ENCODE peak calls at places on chromosomes 4 and X, in seven cellular contexts. One of them, this sample, is unnamed.
A peak's percentile ranks its signal among the peaks of the same experiment; 100 is the strongest.

GRCh38 chr4:42282081-42282901 is 115.0 kb upstream of the SHISA3 start:
- DNase-seq in myocyte: peak; percentile 55
- DNase-seq in dermis blood vessel endothelial cell: peak; percentile 88
- DNase-seq in esophagus squamous epithelium: no peak
- DNase-seq in RWPE1: peak; percentile 63
- DNase-seq in NAMALWA: peak; percentile 89
- DNase-seq in nephron progenitor cell: peak; percentile 58
- DNase-seq in this sample: peak; percentile 79

GRCh38 chr4:99712530-99712929 is 54.9 kb upstream of the C4orf54 start:
- DNase-seq in myocyte: no peak
- DNase-seq in dermis blood vessel endothelial cell: no peak
- DNase-seq in esophagus squamous epithelium: no peak
- DNase-seq in RWPE1: no peak
- DNase-seq in NAMALWA: no peak
- DNase-seq in nephron progenitor cell: no peak
- DNase-seq in this sample: no peak

GRCh38 chrX:78357342-78358055 is 30.1 kb upstream of the CYSLTR1 start:
- DNase-seq in myocyte: no peak
- DNase-seq in dermis blood vessel endothelial cell: no peak
- DNase-seq in esophagus squamous epithelium: no peak
- DNase-seq in RWPE1: no peak
- DNase-seq in NAMALWA: no peak
- DNase-seq in nephron progenitor cell: no peak
- DNase-seq in this sample: no peak

GRCh38 chrX:47539860-47540259 is 21.1 kb upstream of the ARAF start:
- DNase-seq in myocyte: peak; percentile 60
- DNase-seq in dermis blood vessel endothelial cell: peak; percentile 19
- DNase-seq in esophagus squamous epithelium: no peak
- DNase-seq in RWPE1: no peak
- DNase-seq in NAMALWA: no peak
- DNase-seq in nephron progenitor cell: no peak
- DNase-seq in this sample: no peak

GRCh38 chr4:7978489-7978888 is 38.8 kb upstream of the AFAP1 start:
- DNase-seq in myocyte: no peak
- DNase-seq in dermis blood vessel endothelial cell: no peak
- DNase-seq in esophagus squamous epithelium: no peak
- DNase-seq in RWPE1: peak; percentile 72
- DNase-seq in NAMALWA: no peak
- DNase-seq in nephron progenitor cell: no peak
- DNase-seq in this sample: no peak

GRCh38 chr4:26384380-26385057 is 63.7 kb downstream of the RBPJ start:
- DNase-seq in myocyte: no peak
- DNase-seq in dermis blood vessel endothelial cell: no peak
- DNase-seq in esophagus squamous epithelium: no peak
- DNase-seq in RWPE1: no peak
- DNase-seq in NAMALWA: no peak
- DNase-seq in nephron progenitor cell: no peak
- DNase-seq in this sample: no peak

GRCh38 chr4:47913328-47913727 is 1.1 kb downstream of the NFXL1 start:
- DNase-seq in myocyte: peak; percentile 16
- DNase-seq in dermis blood vessel endothelial cell: peak; percentile 14
- DNase-seq in esophagus squamous epithelium: no peak
- DNase-seq in RWPE1: peak; percentile 34
- DNase-seq in NAMALWA: no peak
- DNase-seq in nephron progenitor cell: no peak
- DNase-seq in this sample: no peak

GRCh38 chr4:54233697-54234496 is 4.8 kb downstream of the PDGFRA start:
- DNase-seq in myocyte: peak; percentile 84
- DNase-seq in dermis blood vessel endothelial cell: peak; percentile 90
- DNase-seq in esophagus squamous epithelium: no peak
- DNase-seq in RWPE1: peak; percentile 74
- DNase-seq in NAMALWA: peak; percentile 81
- DNase-seq in nephron progenitor cell: peak; percentile 86
- DNase-seq in this sample: peak; percentile 88

GRCh38 chrX:131729295-131729694 is 185.4 kb downstream of the OR13H1 start:
- DNase-seq in myocyte: no peak
- DNase-seq in dermis blood vessel endothelial cell: no peak
- DNase-seq in esophagus squamous epithelium: peak; percentile 45
- DNase-seq in RWPE1: no peak
- DNase-seq in NAMALWA: no peak
- DNase-seq in nephron progenitor cell: no peak
- DNase-seq in this sample: peak; percentile 16

GRCh38 chr4:772118-772517 is 53.8 kb downstream of the CPLX1 start:
- DNase-seq in myocyte: no peak
- DNase-seq in dermis blood vessel endothelial cell: no peak
- DNase-seq in esophagus squamous epithelium: no peak
- DNase-seq in RWPE1: no peak
- DNase-seq in NAMALWA: no peak
- DNase-seq in nephron progenitor cell: no peak
- DNase-seq in this sample: no peak

GRCh38 chrX:16999275-16999674 is 52.8 kb downstream of the REPS2 start:
- DNase-seq in myocyte: no peak
- DNase-seq in dermis blood vessel endothelial cell: peak; percentile 1
- DNase-seq in esophagus squamous epithelium: no peak
- DNase-seq in RWPE1: no peak
- DNase-seq in NAMALWA: no peak
- DNase-seq in nephron progenitor cell: no peak
- DNase-seq in this sample: no peak

GRCh38 chr4:107838763-107839162 is 14.0 kb downstream of the SGMS2 start:
- DNase-seq in myocyte: no peak
- DNase-seq in dermis blood vessel endothelial cell: peak; percentile 24
- DNase-seq in esophagus squamous epithelium: no peak
- DNase-seq in RWPE1: no peak
- DNase-seq in NAMALWA: no peak
- DNase-seq in nephron progenitor cell: no peak
- DNase-seq in this sample: no peak

GRCh38 chr4:120694973-120695372 is 227.6 kb downstream of the PRDM5 start:
- DNase-seq in myocyte: peak; percentile 50
- DNase-seq in dermis blood vessel endothelial cell: peak; percentile 64
- DNase-seq in esophagus squamous epithelium: no peak
- DNase-seq in RWPE1: peak; percentile 54
- DNase-seq in NAMALWA: no peak
- DNase-seq in nephron progenitor cell: no peak
- DNase-seq in this sample: no peak

GRCh38 chr4:109472343-109472761 is 38.7 kb downstream of the SEC24B start:
- DNase-seq in myocyte: peak; percentile 51
- DNase-seq in dermis blood vessel endothelial cell: peak; percentile 25
- DNase-seq in esophagus squamous epithelium: no peak
- DNase-seq in RWPE1: peak; percentile 32
- DNase-seq in NAMALWA: no peak
- DNase-seq in nephron progenitor cell: no peak
- DNase-seq in this sample: no peak

GRCh38 chr4:61405307-61405706 is 205.2 kb downstream of the ADGRL3 start:
- DNase-seq in myocyte: no peak
- DNase-seq in dermis blood vessel endothelial cell: no peak
- DNase-seq in esophagus squamous epithelium: no peak
- DNase-seq in RWPE1: no peak
- DNase-seq in NAMALWA: no peak
- DNase-seq in nephron progenitor cell: no peak
- DNase-seq in this sample: no peak

GRCh38 chrX:14694631-14695030 is 165.3 kb downstream of the GLRA2 start:
- DNase-seq in myocyte: no peak
- DNase-seq in dermis blood vessel endothelial cell: no peak
- DNase-seq in esophagus squamous epithelium: no peak
- DNase-seq in RWPE1: no peak
- DNase-seq in NAMALWA: no peak
- DNase-seq in nephron progenitor cell: no peak
- DNase-seq in this sample: no peak

GRCh38 chr4:96154676-96155075 is 314.8 kb downstream of the PDHA2 start:
- DNase-seq in myocyte: no peak
- DNase-seq in dermis blood vessel endothelial cell: no peak
- DNase-seq in esophagus squamous epithelium: no peak
- DNase-seq in RWPE1: no peak
- DNase-seq in NAMALWA: no peak
- DNase-seq in nephron progenitor cell: no peak
- DNase-seq in this sample: no peak

GRCh38 chr4:41052287-41052686 is 162.1 kb downstream of the APBB2 start:
- DNase-seq in myocyte: no peak
- DNase-seq in dermis blood vessel endothelial cell: no peak
- DNase-seq in esophagus squamous epithelium: no peak
- DNase-seq in RWPE1: no peak
- DNase-seq in NAMALWA: no peak
- DNase-seq in nephron progenitor cell: no peak
- DNase-seq in this sample: no peak

GRCh38 chr4:89939994-89940393 is 45.3 kb downstream of the MMRN1 start:
- DNase-seq in myocyte: peak; percentile 57
- DNase-seq in dermis blood vessel endothelial cell: peak; percentile 50
- DNase-seq in esophagus squamous epithelium: no peak
- DNase-seq in RWPE1: no peak
- DNase-seq in NAMALWA: no peak
- DNase-seq in nephron progenitor cell: no peak
- DNase-seq in this sample: peak; percentile 43

GRCh38 chr4:119564106-119564505 is 64.5 kb downstream of the PDE5A start:
- DNase-seq in myocyte: no peak
- DNase-seq in dermis blood vessel endothelial cell: no peak
- DNase-seq in esophagus squamous epithelium: no peak
- DNase-seq in RWPE1: no peak
- DNase-seq in NAMALWA: no peak
- DNase-seq in nephron progenitor cell: no peak
- DNase-seq in this sample: no peak

GRCh38 chr4:138627096-138627495 is 384.9 kb upstream of the SLC7A11 start:
- DNase-seq in myocyte: no peak
- DNase-seq in dermis blood vessel endothelial cell: no peak
- DNase-seq in esophagus squamous epithelium: no peak
- DNase-seq in RWPE1: no peak
- DNase-seq in NAMALWA: no peak
- DNase-seq in nephron progenitor cell: no peak
- DNase-seq in this sample: no peak

GRCh38 chr4:148510211-148510610 is 68.0 kb upstream of the NR3C2 start:
- DNase-seq in myocyte: no peak
- DNase-seq in dermis blood vessel endothelial cell: no peak
- DNase-seq in esophagus squamous epithelium: no peak
- DNase-seq in RWPE1: no peak
- DNase-seq in NAMALWA: no peak
- DNase-seq in nephron progenitor cell: no peak
- DNase-seq in this sample: no peak

GRCh38 chrX:71095033-71095432 is 618 bp upstream of the FOXO4 start:
- DNase-seq in myocyte: no peak
- DNase-seq in dermis blood vessel endothelial cell: no peak
- DNase-seq in esophagus squamous epithelium: no peak
- DNase-seq in RWPE1: no peak
- DNase-seq in NAMALWA: no peak
- DNase-seq in nephron progenitor cell: no peak
- DNase-seq in this sample: no peak

GRCh38 chrX:107718156-107718621 is 57.4 kb downstream of the TSC22D3 start:
- DNase-seq in myocyte: peak; percentile 84
- DNase-seq in dermis blood vessel endothelial cell: peak; percentile 84
- DNase-seq in esophagus squamous epithelium: no peak
- DNase-seq in RWPE1: peak; percentile 57
- DNase-seq in NAMALWA: peak; percentile 83
- DNase-seq in nephron progenitor cell: peak; percentile 73
- DNase-seq in this sample: peak; percentile 81

GRCh38 chrX:24026403-24026801 is 584 bp downstream of the KLHL15 start:
- DNase-seq in myocyte: peak; percentile 23
- DNase-seq in dermis blood vessel endothelial cell: peak; percentile 38
- DNase-seq in esophagus squamous epithelium: no peak
- DNase-seq in RWPE1: peak; percentile 13
- DNase-seq in NAMALWA: no peak
- DNase-seq in nephron progenitor cell: no peak
- DNase-seq in this sample: no peak

GRCh38 chr4:109945056-109945455 is 32.4 kb downstream of the EGF start:
- DNase-seq in myocyte: no peak
- DNase-seq in dermis blood vessel endothelial cell: no peak
- DNase-seq in esophagus squamous epithelium: no peak
- DNase-seq in RWPE1: peak; percentile 55
- DNase-seq in NAMALWA: no peak
- DNase-seq in nephron progenitor cell: no peak
- DNase-seq in this sample: no peak

GRCh38 chr4:84897516-84897915 is 69.0 kb downstream of the WDFY3 start:
- DNase-seq in myocyte: no peak
- DNase-seq in dermis blood vessel endothelial cell: no peak
- DNase-seq in esophagus squamous epithelium: no peak
- DNase-seq in RWPE1: no peak
- DNase-seq in NAMALWA: no peak
- DNase-seq in nephron progenitor cell: no peak
- DNase-seq in this sample: no peak

GRCh38 chr4:53240573-53240972 is 125.3 kb downstream of the SCFD2 start:
- DNase-seq in myocyte: no peak
- DNase-seq in dermis blood vessel endothelial cell: no peak
- DNase-seq in esophagus squamous epithelium: no peak
- DNase-seq in RWPE1: no peak
- DNase-seq in NAMALWA: no peak
- DNase-seq in nephron progenitor cell: no peak
- DNase-seq in this sample: no peak

GRCh38 chr4:40648742-40649281 is 19.1 kb upstream of the RBM47 start:
- DNase-seq in myocyte: no peak
- DNase-seq in dermis blood vessel endothelial cell: no peak
- DNase-seq in esophagus squamous epithelium: peak; percentile 2
- DNase-seq in RWPE1: no peak
- DNase-seq in NAMALWA: no peak
- DNase-seq in nephron progenitor cell: no peak
- DNase-seq in this sample: no peak

This sample was measured in testis.